ENCODE peak calls at places on chromosome 14, in nine cellular contexts. G is CD4-positive, alpha-beta T cell; W is brain microvascular endothelial cell; E is stomach; I is choroid plexus epithelial cell; T is GM13977; V is progenitor cell of endocrine pancreas; S is bronchial epithelial cell; L is AG09309. X is an unnamed sample.

GRCh38 chr14:55136868-55137785 is 8.1 kb downstream of the LGALS3 start:
- DNase-seq in L (peak), S (no peak), W (peak), V (no peak), G (no peak), I (peak), T (no peak), E (peak), X (no peak)

GRCh38 chr14:54893151-54893760 is 9.4 kb downstream of the GCH1 start:
- DNase-seq in S (peak), G (no peak), I (peak), V (no peak), W (peak), L (no peak), T (peak), E (no peak), X (no peak)

GRCh38 chr14:100092832-100093231 is 27.6 kb downstream of the EVL start:
- DNase-seq in W (no peak), S (peak), T (no peak), I (no peak), E (no peak), L (no peak), V (no peak), G (no peak), X (no peak)

GRCh38 chr14:60935283-60935682 is 45.6 kb downstream of the TRMT5 start:
- DNase-seq in V (no peak), W (no peak), G (no peak), L (no peak), E (no peak), T (no peak), S (no peak), I (no peak), X (no peak)

GRCh38 chr14:53855574-53855973 is 101.1 kb downstream of the BMP4 start:
- DNase-seq in V (no peak), L (no peak), T (no peak), E (no peak), S (peak), I (no peak), G (no peak), W (no peak), X (no peak)

GRCh38 chr14:94952097-94952496 is 182.2 kb upstream of the GSC start:
- DNase-seq in G (no peak), T (no peak), S (no peak), W (no peak), V (no peak), E (no peak), I (no peak), L (no peak), X (no peak)

GRCh38 chr14:36383674-36384421 is 63.4 kb upstream of the MBIP start:
- DNase-seq in E (no peak), T (no peak), L (no peak), S (peak), V (no peak), W (no peak), I (no peak), G (no peak), X (no peak)

GRCh38 chr14:30805284-30805683 is 69.1 kb upstream of the COCH start:
- DNase-seq in G (no peak), L (no peak), V (no peak), I (no peak), E (no peak), S (no peak), W (no peak), T (no peak), X (no peak)

GRCh38 chr14:76050797-76051392 is 65.3 kb downstream of the IFT43 start:
- DNase-seq in L (peak), W (peak), S (peak), V (peak), T (peak), G (peak), E (peak), I (peak), X (peak)

GRCh38 chr14:100067481-100067880 is 2.3 kb downstream of the EVL start:
- DNase-seq in S (no peak), W (no peak), G (no peak), T (no peak), L (no peak), I (no peak), E (no peak), V (no peak), X (no peak)

GRCh38 chr14:21997300-21997699 is 323.7 kb upstream of the OR4E1 start:
- DNase-seq in L (no peak), W (peak), I (peak), E (no peak), T (no peak), G (no peak), S (peak), V (no peak), X (no peak)
- TF ChIP-seq CTCF in L (no peak), W (peak), I (peak), E (no peak), T (no peak), G (no peak), S (peak), V (peak), X (peak)

GRCh38 chr14:89899917-89900680 is 54.4 kb downstream of the EFCAB11 start:
- DNase-seq in S (no peak), E (no peak), L (no peak), G (no peak), W (no peak), V (no peak), T (peak), I (peak), X (peak)
- TF ChIP-seq CTCF in S (peak), E (peak), L (peak), G (peak), W (peak), V (peak), T (peak), I (peak), X (peak)

GRCh38 chr14:46663382-46663781 is 11.8 kb upstream of the RPL10L start:
- DNase-seq in E (no peak), L (no peak), W (no peak), I (no peak), G (no peak), S (no peak), T (no peak), V (no peak), X (no peak)

DNA sequence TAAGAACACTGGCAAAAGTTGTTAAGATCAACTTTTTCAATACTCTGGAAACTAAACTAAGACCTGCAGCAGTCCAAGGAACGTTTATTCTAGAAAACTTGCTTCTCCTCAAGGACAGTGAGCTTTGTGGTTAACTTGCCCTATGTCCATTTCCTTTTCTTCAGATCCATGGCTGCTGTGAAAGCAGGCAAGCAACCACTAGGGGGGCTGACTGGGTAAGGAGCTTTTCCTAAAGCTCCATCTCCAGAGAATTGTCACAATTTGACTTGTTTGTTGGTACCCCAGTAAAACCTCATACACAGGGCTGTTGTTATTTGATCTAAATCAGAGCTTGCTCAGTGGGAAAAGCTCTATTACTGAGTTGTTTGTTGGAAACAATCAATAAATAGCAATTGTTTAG is 10.1 kb upstream of the RPL10L start:
- DNase-seq in E (no peak), I (peak), W (peak), V (no peak), L (no peak), G (no peak), T (no peak), S (peak), X (no peak)
- TF ChIP-seq CTCF in E (no peak), I (peak), W (peak), V (peak), L (no peak), G (no peak), T (peak), S (peak), X (no peak)

DNA sequence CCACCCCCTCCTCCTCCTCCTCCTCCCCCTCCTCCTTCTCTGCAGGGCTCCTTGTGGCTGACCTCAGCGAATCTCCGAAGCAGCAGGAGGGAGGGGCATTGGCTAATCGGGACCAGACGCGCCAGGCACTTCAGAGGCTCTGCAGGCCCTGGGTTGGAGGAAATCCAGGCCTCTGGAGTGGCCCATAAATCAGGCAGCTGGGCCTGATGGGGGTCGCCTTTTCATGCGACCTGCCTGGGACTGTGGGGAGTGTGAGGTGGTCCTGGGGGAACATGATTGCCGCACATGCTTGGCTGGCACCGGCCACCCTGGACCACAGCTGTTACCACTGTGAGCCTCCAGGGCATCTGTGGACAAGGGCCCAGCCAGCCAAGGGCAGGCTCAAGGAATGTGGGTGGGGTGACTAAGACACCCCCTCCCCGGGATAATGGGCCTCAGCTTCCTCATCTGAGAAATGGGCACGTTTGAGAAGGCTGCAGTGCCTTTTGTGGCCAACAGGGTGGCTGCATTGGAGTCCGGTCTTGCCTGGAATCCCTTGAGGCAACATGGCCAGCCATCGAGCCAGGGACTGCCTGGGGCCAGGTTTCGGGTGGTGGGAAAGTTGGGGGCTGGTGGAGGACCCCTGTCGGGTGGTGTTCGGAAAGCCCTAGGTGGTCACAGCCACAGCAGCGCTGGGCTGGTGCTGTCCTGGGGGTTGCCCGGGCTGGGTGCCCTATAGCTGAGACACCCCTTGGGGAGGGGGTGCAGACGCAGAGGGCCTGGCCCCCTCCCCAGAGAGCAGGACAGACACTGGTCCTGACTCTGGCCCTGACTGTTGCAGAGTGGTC is 12.0 kb downstream of the KIF26A start:
- DNase-seq in I (peak), L (no peak), S (no peak), W (peak), V (no peak), T (no peak), G (no peak), E (no peak), X (no peak)
- TF ChIP-seq CTCF in I (peak), L (peak), S (peak), W (peak), V (peak), T (peak), G (peak), E (no peak), X (peak)

GRCh38 chr14:68789798-68790655 is 2.8 kb downstream of the ZFP36L1 start:
- DNase-seq in W (no peak), S (no peak), G (no peak), E (peak), V (no peak), I (no peak), T (no peak), L (no peak), X (no peak)

GRCh38 chr14:68790656-68791077 is 2.2 kb downstream of the ZFP36L1 start:
- DNase-seq in E (peak), S (peak), V (no peak), G (peak), T (no peak), L (no peak), W (no peak), I (no peak), X (peak)

GRCh38 chr14:68787235-68787727 is 5.6 kb downstream of the ZFP36L1 start:
- DNase-seq in G (no peak), I (no peak), T (no peak), E (peak), L (no peak), S (peak), V (no peak), W (no peak), X (no peak)

GRCh38 chr14:68788275-68789001 is 4.4 kb downstream of the ZFP36L1 start:
- DNase-seq in V (no peak), W (no peak), I (no peak), S (no peak), T (no peak), E (no peak), G (no peak), L (no peak), X (no peak)

DNA sequence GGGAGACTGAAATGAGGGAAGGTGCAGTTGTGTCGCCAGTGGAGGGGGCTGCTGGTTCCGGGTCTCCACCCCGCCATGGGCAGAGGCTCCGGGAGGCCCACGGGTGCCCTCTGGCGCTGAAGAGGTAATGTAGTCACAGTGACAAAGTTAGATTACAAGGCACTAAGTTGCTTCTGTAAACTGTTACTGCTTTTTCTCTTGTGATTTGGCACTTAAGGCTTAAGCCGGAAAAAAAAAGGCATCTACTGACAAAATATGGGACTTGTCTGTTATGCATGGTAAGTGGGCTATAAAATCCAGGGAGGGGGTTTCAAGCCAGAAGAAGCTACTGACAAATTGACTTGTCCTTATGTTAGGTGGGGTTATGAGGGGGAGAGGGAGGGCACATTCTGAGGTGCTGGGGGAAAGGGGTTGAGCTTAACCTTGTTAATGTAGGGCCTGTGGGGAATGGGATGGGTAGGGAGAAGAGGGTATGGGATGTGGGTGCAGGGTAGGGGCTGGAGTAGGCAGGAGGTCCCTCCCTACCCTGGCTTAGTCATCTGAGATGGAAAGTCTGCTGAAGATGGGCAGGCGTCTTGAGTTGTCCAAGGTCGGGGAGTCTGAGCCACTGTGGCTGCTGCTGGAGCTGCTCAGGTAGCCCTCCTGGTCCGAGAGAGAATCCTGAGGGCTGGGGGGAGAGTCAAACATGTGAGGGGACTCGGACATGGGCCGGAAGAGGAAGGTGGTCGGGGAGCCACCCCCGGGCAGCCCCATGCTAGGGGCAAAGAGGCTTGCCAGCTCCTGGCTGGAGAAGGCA is 3.7 kb downstream of the ZFP36L1 start:
- DNase-seq in V (peak), T (peak), I (peak), L (no peak), E (peak), W (peak), S (peak), G (peak), X (peak)
- TF ChIP-seq CTCF in V (peak), T (peak), I (peak), L (peak), E (peak), W (peak), S (peak), G (peak), X (peak)

GRCh38 chr14:90447720-90448497 is 51.1 kb downstream of the CALM1 start:
- DNase-seq in G (no peak), S (peak), T (no peak), V (no peak), L (no peak), W (no peak), E (no peak), I (no peak), X (no peak)
- TF ChIP-seq CTCF in G (no peak), S (no peak), T (no peak), V (no peak), L (no peak), W (no peak), E (no peak), I (no peak), X (no peak)

GRCh38 chr14:101223147-101223546 is 319.6 kb upstream of the RTL1 start:
- DNase-seq in V (no peak), T (no peak), G (peak), S (no peak), E (no peak), W (no peak), I (no peak), L (no peak), X (no peak)

GRCh38 chr14:101225729-101226152 is 322.2 kb upstream of the RTL1 start:
- DNase-seq in S (no peak), E (no peak), G (no peak), I (no peak), W (no peak), T (no peak), V (no peak), L (no peak), X (no peak)

GRCh38 chr14:101225116-101225728 is 321.7 kb upstream of the RTL1 start:
- DNase-seq in I (peak), E (no peak), L (no peak), G (no peak), T (no peak), S (no peak), W (no peak), V (no peak), X (no peak)

GRCh38 chr14:101223561-101224162 is 320.1 kb upstream of the RTL1 start:
- DNase-seq in W (no peak), I (no peak), E (no peak), S (no peak), G (peak), T (no peak), L (no peak), V (no peak), X (no peak)

GRCh38 chr14:101224356-101225115 is 321.0 kb upstream of the RTL1 start:
- DNase-seq in E (no peak), S (no peak), I (peak), G (peak), L (no peak), W (no peak), T (no peak), V (no peak), X (no peak)
- TF ChIP-seq CTCF in E (no peak), S (no peak), I (no peak), G (no peak), L (no peak), W (no peak), T (no peak), V (no peak), X (no peak)

DNA sequence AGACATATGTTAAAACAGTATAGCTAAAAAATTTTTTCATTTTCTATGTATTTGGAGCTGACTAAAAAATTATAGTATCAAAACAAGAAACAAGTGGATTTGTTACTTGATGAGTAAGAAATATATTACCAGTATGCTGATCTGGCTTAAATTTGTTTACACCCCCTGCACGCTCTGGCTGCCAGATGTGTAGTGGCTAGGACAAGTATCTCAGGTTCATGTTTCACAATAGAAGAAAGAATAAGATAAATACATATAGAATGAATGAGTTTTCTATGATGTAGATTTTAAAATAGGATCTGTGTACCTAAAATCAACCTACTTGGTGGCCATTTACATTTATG is 13.1 kb downstream of the NAA30 start:
- DNase-seq in G (no peak), V (no peak), T (no peak), E (no peak), L (no peak), S (no peak), W (no peak), I (no peak), X (no peak)
- TF ChIP-seq CTCF in G (no peak), V (no peak), T (no peak), E (no peak), L (no peak), S (no peak), W (no peak), I (no peak), X (no peak)

GRCh38 chr14:82447586-82447985 is 913.9 kb upstream of the SEL1L start:
- DNase-seq in L (no peak), V (no peak), T (no peak), G (no peak), E (no peak), I (no peak), S (no peak), W (no peak), X (no peak)
- TF ChIP-seq CTCF in L (no peak), V (no peak), T (no peak), G (no peak), E (no peak), I (no peak), S (no peak), W (no peak), X (no peak)

GRCh38 chr14:78790262-78790661 is 620.1 kb downstream of the NRXN3 start:
- DNase-seq in S (peak), L (no peak), I (peak), V (no peak), T (no peak), G (no peak), W (no peak), E (no peak), X (no peak)
- TF ChIP-seq CTCF in S (no peak), L (no peak), I (peak), V (peak), T (no peak), G (no peak), W (no peak), E (no peak), X (no peak)